ENCODE peak calls at places on chromosomes 16 and 17, in seven cellular contexts. One of them, this sample, is unnamed.
A peak's percentile ranks its signal among the peaks of the same experiment; 100 is the strongest.

GRCh38 chr16:25014500-25015147 is 545 bp downstream of the ARHGAP17 start:
- DNase-seq in lower leg skin: peak; percentile 90
- DNase-seq in activated CD4-positive, alpha-beta T cell treated with anti-CD3 and anti-CD28 coated beads, Interleukin-2, amount 10 ng/mL, durations not matched to agents 7 days and 5 days: peak; percentile 19
- DNase-seq in NCI-H774: peak; percentile 10
- DNase-seq in adrenal gland: peak; percentile 58
- DNase-seq in KBM-7: peak; percentile 41
- DNase-seq in activated CD4-positive, CD25-positive, alpha-beta regulatory T cell: no peak
- DNase-seq in this sample: peak; percentile 3

GRCh38 chr17:77322534-77323412 is 182.0 kb downstream of the SEC14L1 start:
- DNase-seq in lower leg skin: peak; percentile 96
- DNase-seq in activated CD4-positive, alpha-beta T cell treated with anti-CD3 and anti-CD28 coated beads, Interleukin-2, amount 10 ng/mL, durations not matched to agents 7 days and 5 days: no peak
- DNase-seq in NCI-H774: no peak
- DNase-seq in adrenal gland: peak; percentile 97
- DNase-seq in KBM-7: peak; percentile 64
- DNase-seq in activated CD4-positive, CD25-positive, alpha-beta regulatory T cell: no peak
- DNase-seq in this sample: no peak

GRCh38 chr16:11916524-11917285 is 949 bp upstream of the GSPT1 start:
- DNase-seq in lower leg skin: no peak
- DNase-seq in activated CD4-positive, alpha-beta T cell treated with anti-CD3 and anti-CD28 coated beads, Interleukin-2, amount 10 ng/mL, durations not matched to agents 7 days and 5 days: no peak
- DNase-seq in NCI-H774: peak; percentile 59
- DNase-seq in adrenal gland: peak; percentile 71
- DNase-seq in KBM-7: no peak
- DNase-seq in activated CD4-positive, CD25-positive, alpha-beta regulatory T cell: no peak
- DNase-seq in this sample: peak; percentile 94

GRCh38 chr16:11190585-11191565 is 65.1 kb downstream of the SOCS1 start:
- DNase-seq in lower leg skin: no peak
- DNase-seq in activated CD4-positive, alpha-beta T cell treated with anti-CD3 and anti-CD28 coated beads, Interleukin-2, amount 10 ng/mL, durations not matched to agents 7 days and 5 days: no peak
- DNase-seq in NCI-H774: no peak
- DNase-seq in adrenal gland: no peak
- DNase-seq in KBM-7: no peak
- DNase-seq in activated CD4-positive, CD25-positive, alpha-beta regulatory T cell: no peak
- DNase-seq in this sample: no peak

GRCh38 chr16:75029854-75030253 is 31.0 kb downstream of the ZNRF1 start:
- DNase-seq in lower leg skin: no peak
- DNase-seq in activated CD4-positive, alpha-beta T cell treated with anti-CD3 and anti-CD28 coated beads, Interleukin-2, amount 10 ng/mL, durations not matched to agents 7 days and 5 days: no peak
- DNase-seq in NCI-H774: no peak
- DNase-seq in adrenal gland: no peak
- DNase-seq in KBM-7: no peak
- DNase-seq in activated CD4-positive, CD25-positive, alpha-beta regulatory T cell: no peak
- DNase-seq in this sample: no peak

GRCh38 chr16:80570106-80570478 is 29.3 kb downstream of the DYNLRB2 start:
- DNase-seq in lower leg skin: no peak
- DNase-seq in activated CD4-positive, alpha-beta T cell treated with anti-CD3 and anti-CD28 coated beads, Interleukin-2, amount 10 ng/mL, durations not matched to agents 7 days and 5 days: no peak
- DNase-seq in NCI-H774: no peak
- DNase-seq in adrenal gland: no peak
- DNase-seq in KBM-7: no peak
- DNase-seq in activated CD4-positive, CD25-positive, alpha-beta regulatory T cell: no peak
- DNase-seq in this sample: no peak

GRCh38 chr17:36131931-36132330 is 28.3 kb downstream of the CCL4 start:
- DNase-seq in lower leg skin: no peak
- DNase-seq in activated CD4-positive, alpha-beta T cell treated with anti-CD3 and anti-CD28 coated beads, Interleukin-2, amount 10 ng/mL, durations not matched to agents 7 days and 5 days: no peak
- DNase-seq in NCI-H774: no peak
- DNase-seq in adrenal gland: no peak
- DNase-seq in KBM-7: no peak
- DNase-seq in activated CD4-positive, CD25-positive, alpha-beta regulatory T cell: no peak
- DNase-seq in this sample: no peak

GRCh38 chr16:67917852-67918236 is 13.8 kb downstream of the CTRL start:
- DNase-seq in lower leg skin: no peak
- DNase-seq in activated CD4-positive, alpha-beta T cell treated with anti-CD3 and anti-CD28 coated beads, Interleukin-2, amount 10 ng/mL, durations not matched to agents 7 days and 5 days: no peak
- DNase-seq in NCI-H774: no peak
- DNase-seq in adrenal gland: peak; percentile 86
- DNase-seq in KBM-7: no peak
- DNase-seq in activated CD4-positive, CD25-positive, alpha-beta regulatory T cell: no peak
- DNase-seq in this sample: no peak

GRCh38 chr16:10465821-10466220 is 80.0 kb downstream of the ATF7IP2 start:
- DNase-seq in lower leg skin: no peak
- DNase-seq in activated CD4-positive, alpha-beta T cell treated with anti-CD3 and anti-CD28 coated beads, Interleukin-2, amount 10 ng/mL, durations not matched to agents 7 days and 5 days: no peak
- DNase-seq in NCI-H774: no peak
- DNase-seq in adrenal gland: no peak
- DNase-seq in KBM-7: no peak
- DNase-seq in activated CD4-positive, CD25-positive, alpha-beta regulatory T cell: no peak
- DNase-seq in this sample: no peak

GRCh38 chr17:80789356-80789902 is 202.2 kb upstream of the CHMP6 start:
- DNase-seq in lower leg skin: peak; percentile 85
- DNase-seq in activated CD4-positive, alpha-beta T cell treated with anti-CD3 and anti-CD28 coated beads, Interleukin-2, amount 10 ng/mL, durations not matched to agents 7 days and 5 days: peak; percentile 29
- DNase-seq in NCI-H774: no peak
- DNase-seq in adrenal gland: peak; percentile 86
- DNase-seq in KBM-7: no peak
- DNase-seq in activated CD4-positive, CD25-positive, alpha-beta regulatory T cell: no peak
- DNase-seq in this sample: no peak

GRCh38 chr17:282912-283882 is 69.4 kb downstream of the RPH3AL start:
- DNase-seq in lower leg skin: peak; percentile 74
- DNase-seq in activated CD4-positive, alpha-beta T cell treated with anti-CD3 and anti-CD28 coated beads, Interleukin-2, amount 10 ng/mL, durations not matched to agents 7 days and 5 days: peak; percentile 2
- DNase-seq in NCI-H774: no peak
- DNase-seq in adrenal gland: no peak
- DNase-seq in KBM-7: no peak
- DNase-seq in activated CD4-positive, CD25-positive, alpha-beta regulatory T cell: no peak
- DNase-seq in this sample: no peak

GRCh38 chr17:4560837-4561241 is 462 bp upstream of the GGT6 start:
- DNase-seq in lower leg skin: no peak
- DNase-seq in activated CD4-positive, alpha-beta T cell treated with anti-CD3 and anti-CD28 coated beads, Interleukin-2, amount 10 ng/mL, durations not matched to agents 7 days and 5 days: no peak
- DNase-seq in NCI-H774: no peak
- DNase-seq in adrenal gland: peak; percentile 83
- DNase-seq in KBM-7: no peak
- DNase-seq in activated CD4-positive, CD25-positive, alpha-beta regulatory T cell: no peak
- DNase-seq in this sample: no peak

GRCh38 chr16:5033256-5034166 is at the start of gene NAGPA:
- DNase-seq in lower leg skin: peak; percentile 98
- DNase-seq in activated CD4-positive, alpha-beta T cell treated with anti-CD3 and anti-CD28 coated beads, Interleukin-2, amount 10 ng/mL, durations not matched to agents 7 days and 5 days: peak; percentile 89
- DNase-seq in NCI-H774: peak; percentile 63
- DNase-seq in adrenal gland: peak; percentile 92
- DNase-seq in KBM-7: peak; percentile 79
- DNase-seq in activated CD4-positive, CD25-positive, alpha-beta regulatory T cell: peak; percentile 70
- DNase-seq in this sample: peak; percentile 45

GRCh38 chr17:35542990-35543389 is 5.5 kb upstream of the SLFN12L start:
- DNase-seq in lower leg skin: no peak
- DNase-seq in activated CD4-positive, alpha-beta T cell treated with anti-CD3 and anti-CD28 coated beads, Interleukin-2, amount 10 ng/mL, durations not matched to agents 7 days and 5 days: no peak
- DNase-seq in NCI-H774: no peak
- DNase-seq in adrenal gland: no peak
- DNase-seq in KBM-7: peak; percentile 80
- DNase-seq in activated CD4-positive, CD25-positive, alpha-beta regulatory T cell: no peak
- DNase-seq in this sample: no peak

GRCh38 chr17:63838586-63839184 is 3.8 kb downstream of the SMARCD2 start:
- DNase-seq in lower leg skin: peak; percentile 99
- DNase-seq in activated CD4-positive, alpha-beta T cell treated with anti-CD3 and anti-CD28 coated beads, Interleukin-2, amount 10 ng/mL, durations not matched to agents 7 days and 5 days: no peak
- DNase-seq in NCI-H774: no peak
- DNase-seq in adrenal gland: peak; percentile 97
- DNase-seq in KBM-7: no peak
- DNase-seq in activated CD4-positive, CD25-positive, alpha-beta regulatory T cell: no peak
- DNase-seq in this sample: peak; percentile 34

GRCh38 chr16:65658339-65659275 is 536.7 kb upstream of the CDH11 start:
- DNase-seq in lower leg skin: peak; percentile 87
- DNase-seq in activated CD4-positive, alpha-beta T cell treated with anti-CD3 and anti-CD28 coated beads, Interleukin-2, amount 10 ng/mL, durations not matched to agents 7 days and 5 days: no peak
- DNase-seq in NCI-H774: no peak
- DNase-seq in adrenal gland: no peak
- DNase-seq in KBM-7: no peak
- DNase-seq in activated CD4-positive, CD25-positive, alpha-beta regulatory T cell: no peak
- DNase-seq in this sample: no peak

GRCh38 chr17:4109424-4109823 is 33.4 kb downstream of the ZZEF1 start:
- DNase-seq in lower leg skin: no peak
- DNase-seq in activated CD4-positive, alpha-beta T cell treated with anti-CD3 and anti-CD28 coated beads, Interleukin-2, amount 10 ng/mL, durations not matched to agents 7 days and 5 days: no peak
- DNase-seq in NCI-H774: no peak
- DNase-seq in adrenal gland: no peak
- DNase-seq in KBM-7: no peak
- DNase-seq in activated CD4-positive, CD25-positive, alpha-beta regulatory T cell: no peak
- DNase-seq in this sample: no peak

GRCh38 chr16:54347961-54348360 is 61.4 kb upstream of the IRX3 start:
- DNase-seq in lower leg skin: no peak
- DNase-seq in activated CD4-positive, alpha-beta T cell treated with anti-CD3 and anti-CD28 coated beads, Interleukin-2, amount 10 ng/mL, durations not matched to agents 7 days and 5 days: no peak
- DNase-seq in NCI-H774: no peak
- DNase-seq in adrenal gland: no peak
- DNase-seq in KBM-7: no peak
- DNase-seq in activated CD4-positive, CD25-positive, alpha-beta regulatory T cell: no peak
- DNase-seq in this sample: no peak

GRCh38 chr17:1181769-1182137 is 2.0 kb upstream of the ABR start:
- DNase-seq in lower leg skin: no peak
- DNase-seq in activated CD4-positive, alpha-beta T cell treated with anti-CD3 and anti-CD28 coated beads, Interleukin-2, amount 10 ng/mL, durations not matched to agents 7 days and 5 days: no peak
- DNase-seq in NCI-H774: no peak
- DNase-seq in adrenal gland: no peak
- DNase-seq in KBM-7: no peak
- DNase-seq in activated CD4-positive, CD25-positive, alpha-beta regulatory T cell: no peak
- DNase-seq in this sample: no peak

GRCh38 chr17:29510953-29511352 is 55.9 kb downstream of the ABHD15 start:
- DNase-seq in lower leg skin: no peak
- DNase-seq in activated CD4-positive, alpha-beta T cell treated with anti-CD3 and anti-CD28 coated beads, Interleukin-2, amount 10 ng/mL, durations not matched to agents 7 days and 5 days: no peak
- DNase-seq in NCI-H774: no peak
- DNase-seq in adrenal gland: no peak
- DNase-seq in KBM-7: no peak
- DNase-seq in activated CD4-positive, CD25-positive, alpha-beta regulatory T cell: no peak
- DNase-seq in this sample: no peak

GRCh38 chr17:17931159-17931558 is 41.0 kb downstream of the TOM1L2 start:
- DNase-seq in lower leg skin: peak; percentile 40
- DNase-seq in activated CD4-positive, alpha-beta T cell treated with anti-CD3 and anti-CD28 coated beads, Interleukin-2, amount 10 ng/mL, durations not matched to agents 7 days and 5 days: no peak
- DNase-seq in NCI-H774: no peak
- DNase-seq in adrenal gland: no peak
- DNase-seq in KBM-7: no peak
- DNase-seq in activated CD4-positive, CD25-positive, alpha-beta regulatory T cell: no peak
- DNase-seq in this sample: no peak

GRCh38 chr16:66069576-66069975 is 296.9 kb upstream of the CDH5 start:
- DNase-seq in lower leg skin: no peak
- DNase-seq in activated CD4-positive, alpha-beta T cell treated with anti-CD3 and anti-CD28 coated beads, Interleukin-2, amount 10 ng/mL, durations not matched to agents 7 days and 5 days: no peak
- DNase-seq in NCI-H774: no peak
- DNase-seq in adrenal gland: no peak
- DNase-seq in KBM-7: no peak
- DNase-seq in activated CD4-positive, CD25-positive, alpha-beta regulatory T cell: no peak
- DNase-seq in this sample: no peak

GRCh38 chr16:64090327-64090726 is 1031.5 kb downstream of the CDH11 start:
- DNase-seq in lower leg skin: no peak
- DNase-seq in activated CD4-positive, alpha-beta T cell treated with anti-CD3 and anti-CD28 coated beads, Interleukin-2, amount 10 ng/mL, durations not matched to agents 7 days and 5 days: no peak
- DNase-seq in NCI-H774: no peak
- DNase-seq in adrenal gland: no peak
- DNase-seq in KBM-7: no peak
- DNase-seq in activated CD4-positive, CD25-positive, alpha-beta regulatory T cell: no peak
- DNase-seq in this sample: no peak

GRCh38 chr17:42554250-42555121 is 1.8 kb downstream of the HSD17B1 start:
- DNase-seq in lower leg skin: peak; percentile 97
- DNase-seq in activated CD4-positive, alpha-beta T cell treated with anti-CD3 and anti-CD28 coated beads, Interleukin-2, amount 10 ng/mL, durations not matched to agents 7 days and 5 days: peak; percentile 80
- DNase-seq in NCI-H774: peak; percentile 85
- DNase-seq in adrenal gland: peak; percentile 88
- DNase-seq in KBM-7: peak; percentile 85
- DNase-seq in activated CD4-positive, CD25-positive, alpha-beta regulatory T cell: peak; percentile 47
- DNase-seq in this sample: peak; percentile 68

GRCh38 chr16:56984639-56985038 is 4.7 kb upstream of the NLRC5 start:
- DNase-seq in lower leg skin: no peak
- DNase-seq in activated CD4-positive, alpha-beta T cell treated with anti-CD3 and anti-CD28 coated beads, Interleukin-2, amount 10 ng/mL, durations not matched to agents 7 days and 5 days: no peak
- DNase-seq in NCI-H774: no peak
- DNase-seq in adrenal gland: no peak
- DNase-seq in KBM-7: no peak
- DNase-seq in activated CD4-positive, CD25-positive, alpha-beta regulatory T cell: no peak
- DNase-seq in this sample: no peak

GRCh38 chr16:49773534-49774486 is 82.1 kb downstream of the ZNF423 start:
- DNase-seq in lower leg skin: no peak
- DNase-seq in activated CD4-positive, alpha-beta T cell treated with anti-CD3 and anti-CD28 coated beads, Interleukin-2, amount 10 ng/mL, durations not matched to agents 7 days and 5 days: no peak
- DNase-seq in NCI-H774: no peak
- DNase-seq in adrenal gland: no peak
- DNase-seq in KBM-7: no peak
- DNase-seq in activated CD4-positive, CD25-positive, alpha-beta regulatory T cell: no peak
- DNase-seq in this sample: no peak

GRCh38 chr17:69655902-69656301 is 241.4 kb downstream of the MAP2K6 start:
- DNase-seq in lower leg skin: no peak
- DNase-seq in activated CD4-positive, alpha-beta T cell treated with anti-CD3 and anti-CD28 coated beads, Interleukin-2, amount 10 ng/mL, durations not matched to agents 7 days and 5 days: no peak
- DNase-seq in NCI-H774: no peak
- DNase-seq in adrenal gland: no peak
- DNase-seq in KBM-7: no peak
- DNase-seq in activated CD4-positive, CD25-positive, alpha-beta regulatory T cell: no peak
- DNase-seq in this sample: no peak

GRCh38 chr16:22743401-22743800 is 70.6 kb upstream of the HS3ST2 start:
- DNase-seq in lower leg skin: no peak
- DNase-seq in activated CD4-positive, alpha-beta T cell treated with anti-CD3 and anti-CD28 coated beads, Interleukin-2, amount 10 ng/mL, durations not matched to agents 7 days and 5 days: no peak
- DNase-seq in NCI-H774: no peak
- DNase-seq in adrenal gland: no peak
- DNase-seq in KBM-7: peak; percentile 5
- DNase-seq in activated CD4-positive, CD25-positive, alpha-beta regulatory T cell: no peak
- DNase-seq in this sample: no peak

GRCh38 chr16:84143081-84143480 is 1.9 kb downstream of the HSDL1 start:
- DNase-seq in lower leg skin: no peak
- DNase-seq in activated CD4-positive, alpha-beta T cell treated with anti-CD3 and anti-CD28 coated beads, Interleukin-2, amount 10 ng/mL, durations not matched to agents 7 days and 5 days: no peak
- DNase-seq in NCI-H774: no peak
- DNase-seq in adrenal gland: no peak
- DNase-seq in KBM-7: no peak
- DNase-seq in activated CD4-positive, CD25-positive, alpha-beta regulatory T cell: no peak
- DNase-seq in this sample: no peak

This sample was measured in DMS153.